ENCODE peak calls at places on chromosomes 1 and 21, in four cellular contexts. L is HepG2, X is K562, D is A549. W is an unnamed sample.

GRCh38 chr1:53328490-53329182 is 766 bp upstream of the LRP8 start:
- DNase-seq in L (no peak), X (no peak), D (no peak), W (no peak)

GRCh38 chr1:172678990-172679772 is 20.3 kb downstream of the FASLG start:
- DNase-seq in D (no peak), X (peak), L (no peak), W (no peak)

GRCh38 chr1:236039736-236040670 is 24.9 kb downstream of the NID1 start:
- DNase-seq in D (no peak), X (no peak), L (peak), W (no peak)

GRCh38 chr1:180522204-180522497 is 19.8 kb upstream of the ACBD6 start:
- DNase-seq in L (peak), D (no peak), X (no peak), W (no peak)

GRCh38 chr21:45381036-45381787 is 23.8 kb upstream of the COL18A1 start:
- DNase-seq in L (no peak), D (no peak), X (no peak), W (no peak)

GRCh38 chr1:201480231-201481003 is 11.4 kb upstream of the PHLDA3 start:
- DNase-seq in L (peak), X (peak), D (peak), W (no peak)

GRCh38 chr1:33268927-33269610 is 12.8 kb downstream of the ZNF362 start:
- DNase-seq in X (no peak), D (no peak), L (no peak), W (no peak)

GRCh38 chr1:232047473-232047872 is 420.9 kb downstream of the DISC1 start:
- DNase-seq in D (no peak), X (no peak), L (no peak), W (no peak)

GRCh38 chr1:208201241-208201640 is 42.9 kb downstream of the PLXNA2 start:
- DNase-seq in X (peak), D (peak), L (peak), W (no peak)

GRCh38 chr21:26883768-26884167 is 38.6 kb upstream of the ADAMTS1 start:
- DNase-seq in D (no peak), L (no peak), X (no peak), W (no peak)

GRCh38 chr1:48051466-48052126 is 54.4 kb upstream of the TRABD2B start:
- DNase-seq in X (no peak), L (no peak), D (no peak), W (no peak)

GRCh38 chr1:89896105-89896942 is 75.5 kb downstream of the LRRC8D start:
- DNase-seq in L (no peak), X (peak), D (no peak), W (no peak)

GRCh38 chr1:227934476-227935313 is 13.0 kb downstream of the WNT9A start:
- DNase-seq in X (peak), L (peak), D (peak), W (no peak)

GRCh38 chr21:16195896-16196443 is 466.2 kb downstream of the USP25 start:
- DNase-seq in L (no peak), D (no peak), X (no peak), W (no peak)

GRCh38 chr1:113455374-113455773 is 65.1 kb downstream of the MAGI3 start:
- DNase-seq in D (no peak), X (no peak), L (no peak), W (no peak)

DNA sequence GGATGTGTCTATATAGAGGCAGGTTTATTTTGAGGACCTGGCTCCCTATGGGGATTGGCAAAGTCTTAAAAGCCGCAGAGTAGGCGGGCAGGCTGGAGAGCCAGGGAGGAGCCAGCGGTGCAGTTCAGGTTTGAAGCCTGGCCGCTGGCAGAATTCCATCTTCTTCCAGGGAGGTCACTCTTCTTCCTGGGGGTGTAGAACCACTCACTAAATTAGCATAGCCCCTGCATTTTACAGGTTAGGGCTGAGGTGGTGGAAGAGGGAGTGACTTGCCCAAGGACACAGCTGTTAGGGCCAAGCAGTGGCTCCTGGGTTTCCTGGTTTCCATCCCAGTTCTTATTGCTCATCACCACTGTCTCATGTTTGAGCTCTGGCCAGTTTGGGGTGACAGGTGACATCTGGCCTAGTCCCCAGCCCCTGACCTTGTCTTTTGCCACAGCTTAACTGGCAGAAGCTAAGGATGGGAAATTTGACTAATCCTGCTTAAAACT is 1.4 kb downstream of the PINK1 start:
- DNase-seq in D (no peak), L (peak), X (peak), W (no peak)
- TF ChIP-seq POLR2AphosphoS2 in D (no peak), L (no peak), X (no peak), W (no peak)

DNA sequence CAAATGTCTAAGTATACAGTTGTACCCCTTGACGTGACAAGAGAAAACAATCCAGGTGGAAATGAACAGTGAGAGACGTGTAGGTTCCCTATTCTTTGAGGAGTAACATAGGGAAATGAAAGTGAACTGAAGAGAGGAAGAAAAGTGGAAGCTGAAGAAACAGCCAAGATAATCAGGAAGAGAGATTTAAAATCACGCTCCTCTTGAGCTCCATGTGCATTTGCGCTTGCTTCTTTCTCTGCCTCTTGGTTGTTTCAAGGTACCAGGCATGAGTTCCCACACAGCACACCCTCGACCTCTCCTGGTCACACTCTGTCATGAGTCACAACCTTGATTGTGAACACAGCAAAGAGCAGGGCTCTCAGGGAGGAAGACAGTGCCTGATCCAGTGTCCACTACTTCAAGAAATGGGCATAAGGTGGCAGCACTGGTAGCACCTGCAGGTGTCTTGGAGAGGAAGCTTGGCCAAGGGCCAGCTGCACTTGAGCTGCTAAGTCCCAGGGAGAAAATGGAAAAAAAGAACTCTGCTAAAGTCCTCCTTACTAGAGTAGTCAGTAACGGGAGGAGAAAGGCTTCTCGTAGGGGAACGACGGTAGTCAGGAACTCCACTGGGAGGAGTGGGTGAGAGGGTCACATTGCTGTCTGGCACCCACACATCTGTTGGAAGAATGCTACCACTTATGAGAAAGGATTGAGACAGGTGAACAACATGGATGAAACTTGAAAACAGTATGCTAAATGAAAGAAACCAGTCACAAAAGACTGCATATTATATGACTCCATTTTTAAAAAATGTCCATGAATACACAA is 18.3 kb upstream of the ARID1A start:
- DNase-seq in X (peak), L (peak), D (peak), W (peak)
- TF ChIP-seq CHD2 in X (no peak), L (no peak), D (no peak), W (no peak)

GRCh38 chr1:9453375-9454093 is 85.7 kb upstream of the SLC25A33 start:
- DNase-seq in X (no peak), D (no peak), L (no peak), W (no peak)
- TF ChIP-seq POLR2AphosphoS2 in X (no peak), D (no peak), L (no peak), W (no peak)

GRCh38 chr1:93597697-93598096 is 83.9 kb downstream of the BCAR3 start:
- DNase-seq in X (no peak), D (no peak), L (no peak), W (no peak)
- TF ChIP-seq CHD2 in X (no peak), D (no peak), L (no peak), W (no peak)

DNA sequence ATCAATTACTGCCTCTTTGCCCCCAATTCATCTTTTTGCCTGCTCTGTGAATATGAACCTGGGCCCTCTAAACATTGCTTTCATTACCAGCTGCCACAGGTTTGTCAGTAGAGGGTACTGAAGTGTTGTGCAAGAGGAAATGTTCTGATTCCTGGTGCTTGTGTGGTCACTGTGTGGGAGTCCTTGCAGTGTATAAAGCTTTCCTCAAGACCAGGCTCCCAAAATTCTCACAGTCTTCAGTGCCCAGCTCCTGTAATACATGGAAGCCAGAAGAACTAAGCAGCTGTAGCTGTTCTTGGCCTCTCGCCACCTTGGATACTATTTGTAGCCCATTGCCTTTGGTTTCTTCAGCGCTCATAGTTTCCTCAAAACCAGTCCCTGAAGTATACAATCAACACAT is 1046.2 kb downstream of the BRINP3 start:
- DNase-seq in X (no peak), L (no peak), D (no peak), W (no peak)
- TF ChIP-seq POLR2AphosphoS2 in X (no peak), L (no peak), D (no peak), W (no peak)

GRCh38 chr1:184222561-184223157 is 164.2 kb upstream of the C1orf21 start:
- DNase-seq in L (peak), X (peak), D (peak), W (peak)
- TF ChIP-seq CHD2 in L (no peak), X (no peak), D (no peak), W (no peak)